ENCODE peak calls at places on chromosomes 16 and 17, in five cellular contexts. One of them, this sample, is unnamed.

GRCh38 chr16:87233928-87234327 is 83.3 kb downstream of the C16orf95 start:
- DNase-seq in mucosa of descending colon: no peak
- DNase-seq in HFFc6: peak
- DNase-seq in progenitor cell of endocrine pancreas: no peak
- DNase-seq in pancreas: no peak
- DNase-seq in this sample: no peak

GRCh38 chr16:56814537-56815432 is 50.2 kb upstream of the SLC12A3 start:
- DNase-seq in mucosa of descending colon: no peak
- DNase-seq in HFFc6: no peak
- DNase-seq in progenitor cell of endocrine pancreas: no peak
- DNase-seq in pancreas: no peak
- DNase-seq in this sample: no peak

GRCh38 chr17:79837888-79838540 is 1.2 kb downstream of the CBX4 start:
- DNase-seq in mucosa of descending colon: peak
- DNase-seq in HFFc6: no peak
- DNase-seq in progenitor cell of endocrine pancreas: no peak
- DNase-seq in pancreas: peak
- DNase-seq in this sample: no peak

GRCh38 chr16:75482434-75483205 is 12.6 kb downstream of the CHST6 start:
- DNase-seq in mucosa of descending colon: no peak
- DNase-seq in HFFc6: no peak
- DNase-seq in progenitor cell of endocrine pancreas: no peak
- DNase-seq in pancreas: no peak
- DNase-seq in this sample: no peak

GRCh38 chr16:10355589-10355988 is 30.3 kb upstream of the ATF7IP2 start:
- DNase-seq in mucosa of descending colon: no peak
- DNase-seq in HFFc6: no peak
- DNase-seq in progenitor cell of endocrine pancreas: no peak
- DNase-seq in pancreas: no peak
- DNase-seq in this sample: no peak

GRCh38 chr17:74117999-74118421 is 85.5 kb upstream of the RPL38 start:
- DNase-seq in mucosa of descending colon: no peak
- DNase-seq in HFFc6: no peak
- DNase-seq in progenitor cell of endocrine pancreas: no peak
- DNase-seq in pancreas: no peak
- DNase-seq in this sample: no peak

GRCh38 chr16:50526796-50527195 is 21.4 kb upstream of the NKD1 start:
- DNase-seq in mucosa of descending colon: no peak
- DNase-seq in HFFc6: no peak
- DNase-seq in progenitor cell of endocrine pancreas: no peak
- DNase-seq in pancreas: no peak
- DNase-seq in this sample: peak

GRCh38 chr16:15643453-15644305 is 725 bp upstream of the MARF1 start:
- DNase-seq in mucosa of descending colon: peak
- DNase-seq in HFFc6: peak
- DNase-seq in progenitor cell of endocrine pancreas: no peak
- DNase-seq in pancreas: peak
- DNase-seq in this sample: no peak

GRCh38 chr16:2987854-2988253 is 7.6 kb upstream of the PKMYT1 start:
- DNase-seq in mucosa of descending colon: no peak
- DNase-seq in HFFc6: no peak
- DNase-seq in progenitor cell of endocrine pancreas: no peak
- DNase-seq in pancreas: no peak
- DNase-seq in this sample: no peak

GRCh38 chr17:79024901-79025737 is 1.1 kb downstream of the C1QTNF1 start:
- DNase-seq in mucosa of descending colon: peak
- DNase-seq in HFFc6: peak
- DNase-seq in progenitor cell of endocrine pancreas: no peak
- DNase-seq in pancreas: no peak
- DNase-seq in this sample: no peak

GRCh38 chr17:72361892-72362291 is 241.1 kb downstream of the SOX9 start:
- DNase-seq in mucosa of descending colon: no peak
- DNase-seq in HFFc6: no peak
- DNase-seq in progenitor cell of endocrine pancreas: no peak
- DNase-seq in pancreas: no peak
- DNase-seq in this sample: no peak

GRCh38 chr17:74280093-74280513 is 6.1 kb downstream of the DNAI2 start:
- DNase-seq in mucosa of descending colon: peak
- DNase-seq in HFFc6: no peak
- DNase-seq in progenitor cell of endocrine pancreas: no peak
- DNase-seq in pancreas: no peak
- DNase-seq in this sample: no peak

GRCh38 chr17:42409467-42410351 is 13.3 kb downstream of the CAVIN1 start:
- DNase-seq in mucosa of descending colon: no peak
- DNase-seq in HFFc6: peak
- DNase-seq in progenitor cell of endocrine pancreas: no peak
- DNase-seq in pancreas: no peak
- DNase-seq in this sample: no peak

GRCh38 chr17:27473748-27474609 is 17.7 kb downstream of the KSR1 start:
- DNase-seq in mucosa of descending colon: peak
- DNase-seq in HFFc6: no peak
- DNase-seq in progenitor cell of endocrine pancreas: no peak
- DNase-seq in pancreas: peak
- DNase-seq in this sample: no peak

GRCh38 chr17:82561429-82562035 is 42.0 kb downstream of the FOXK2 start:
- DNase-seq in mucosa of descending colon: no peak
- DNase-seq in HFFc6: no peak
- DNase-seq in progenitor cell of endocrine pancreas: no peak
- DNase-seq in pancreas: no peak
- DNase-seq in this sample: no peak

GRCh38 chr17:1880851-1881630 is 51.2 kb downstream of the RPA1 start:
- DNase-seq in mucosa of descending colon: no peak
- DNase-seq in HFFc6: no peak
- DNase-seq in progenitor cell of endocrine pancreas: no peak
- DNase-seq in pancreas: no peak
- DNase-seq in this sample: no peak

GRCh38 chr16:57800213-57801097 is 1.8 kb downstream of the KIFC3 start:
- DNase-seq in mucosa of descending colon: no peak
- DNase-seq in HFFc6: no peak
- DNase-seq in progenitor cell of endocrine pancreas: no peak
- DNase-seq in pancreas: no peak
- DNase-seq in this sample: no peak

GRCh38 chr17:48610282-48611211 is at the start of gene HOXB7:
- DNase-seq in mucosa of descending colon: peak
- DNase-seq in HFFc6: no peak
- DNase-seq in progenitor cell of endocrine pancreas: no peak
- DNase-seq in pancreas: no peak
- DNase-seq in this sample: no peak

GRCh38 chr16:88743693-88744519 is 37.6 kb downstream of the CTU2 start:
- DNase-seq in mucosa of descending colon: peak
- DNase-seq in HFFc6: peak
- DNase-seq in progenitor cell of endocrine pancreas: peak
- DNase-seq in pancreas: peak
- DNase-seq in this sample: peak

GRCh38 chr17:76204277-76204676 is 36.0 kb downstream of the RNF157 start:
- DNase-seq in mucosa of descending colon: no peak
- DNase-seq in HFFc6: peak
- DNase-seq in progenitor cell of endocrine pancreas: no peak
- DNase-seq in pancreas: no peak
- DNase-seq in this sample: no peak

GRCh38 chr16:75340715-75341500 is 89.5 kb upstream of the BCAR1 start:
- DNase-seq in mucosa of descending colon: no peak
- DNase-seq in HFFc6: peak
- DNase-seq in progenitor cell of endocrine pancreas: no peak
- DNase-seq in pancreas: no peak
- DNase-seq in this sample: no peak

GRCh38 chr16:74449470-74449869 is 28.2 kb upstream of the CLEC18B start:
- DNase-seq in mucosa of descending colon: peak
- DNase-seq in HFFc6: peak
- DNase-seq in progenitor cell of endocrine pancreas: no peak
- DNase-seq in pancreas: no peak
- DNase-seq in this sample: no peak

GRCh38 chr16:3659200-3659599 is 4.7 kb downstream of the DNASE1 start:
- DNase-seq in mucosa of descending colon: no peak
- DNase-seq in HFFc6: no peak
- DNase-seq in progenitor cell of endocrine pancreas: no peak
- DNase-seq in pancreas: no peak
- DNase-seq in this sample: no peak

GRCh38 chr16:28033870-28034269 is 29.6 kb downstream of the GSG1L start:
- DNase-seq in mucosa of descending colon: no peak
- DNase-seq in HFFc6: no peak
- DNase-seq in progenitor cell of endocrine pancreas: no peak
- DNase-seq in pancreas: no peak
- DNase-seq in this sample: no peak

GRCh38 chr17:36940313-36941264 is 3.3 kb downstream of the LHX1 start:
- DNase-seq in mucosa of descending colon: no peak
- DNase-seq in HFFc6: no peak
- DNase-seq in progenitor cell of endocrine pancreas: no peak
- DNase-seq in pancreas: no peak
- DNase-seq in this sample: no peak

GRCh38 chr16:86854058-86854621 is 275.8 kb downstream of the FOXL1 start:
- DNase-seq in mucosa of descending colon: no peak
- DNase-seq in HFFc6: peak
- DNase-seq in progenitor cell of endocrine pancreas: no peak
- DNase-seq in pancreas: no peak
- DNase-seq in this sample: no peak

GRCh38 chr17:68155692-68156091 is 92.2 kb upstream of the AMZ2 start:
- DNase-seq in mucosa of descending colon: no peak
- DNase-seq in HFFc6: no peak
- DNase-seq in progenitor cell of endocrine pancreas: no peak
- DNase-seq in pancreas: no peak
- DNase-seq in this sample: peak

GRCh38 chr16:77434365-77435239 is at the start of gene ADAMTS18:
- DNase-seq in mucosa of descending colon: no peak
- DNase-seq in HFFc6: no peak
- DNase-seq in progenitor cell of endocrine pancreas: peak
- DNase-seq in pancreas: no peak
- DNase-seq in this sample: no peak

GRCh38 chr16:77434022-77434364 is 841 bp downstream of the ADAMTS18 start:
- DNase-seq in mucosa of descending colon: no peak
- DNase-seq in HFFc6: no peak
- DNase-seq in progenitor cell of endocrine pancreas: no peak
- DNase-seq in pancreas: no peak
- DNase-seq in this sample: no peak

GRCh38 chr16:77439106-77439505 is 4.3 kb upstream of the ADAMTS18 start:
- DNase-seq in mucosa of descending colon: no peak
- DNase-seq in HFFc6: no peak
- DNase-seq in progenitor cell of endocrine pancreas: no peak
- DNase-seq in pancreas: no peak
- DNase-seq in this sample: no peak

GRCh38 chr16:77435240-77435819 is 496 bp upstream of the ADAMTS18 start:
- DNase-seq in mucosa of descending colon: no peak
- DNase-seq in HFFc6: no peak
- DNase-seq in progenitor cell of endocrine pancreas: no peak
- DNase-seq in pancreas: no peak
- DNase-seq in this sample: no peak

DNA sequence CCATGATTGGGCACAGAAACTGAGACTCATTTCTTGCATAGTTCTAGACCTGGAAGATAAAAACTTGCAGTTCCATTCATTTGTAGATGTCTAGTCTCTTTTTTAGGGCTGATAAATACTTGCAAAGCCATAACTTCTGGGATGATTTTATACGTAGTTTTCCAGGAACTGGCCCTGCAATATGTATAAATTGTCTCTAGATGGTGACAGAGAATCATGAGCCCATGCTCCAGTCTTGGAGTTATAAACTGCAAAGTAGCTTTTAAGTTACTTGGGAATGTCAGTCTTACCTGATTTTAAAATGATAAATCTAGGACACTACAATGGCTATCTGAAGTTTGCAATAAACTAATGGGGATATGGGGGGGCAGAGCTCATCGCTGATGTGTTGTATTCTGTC is 3.0 kb upstream of the ADAMTS18 start:
- DNase-seq in mucosa of descending colon: no peak
- DNase-seq in HFFc6: no peak
- DNase-seq in progenitor cell of endocrine pancreas: no peak
- DNase-seq in pancreas: no peak
- DNase-seq in this sample: no peak
- TF ChIP-seq CTCF in mucosa of descending colon: no peak
- TF ChIP-seq CTCF in HFFc6: no peak
- TF ChIP-seq CTCF in progenitor cell of endocrine pancreas: peak
- TF ChIP-seq CTCF in pancreas: no peak
- TF ChIP-seq CTCF in this sample: peak

GRCh38 chr17:50603340-50603739 is 31.3 kb upstream of the ABCC3 start:
- DNase-seq in mucosa of descending colon: no peak
- DNase-seq in HFFc6: no peak
- DNase-seq in progenitor cell of endocrine pancreas: no peak
- DNase-seq in pancreas: no peak
- DNase-seq in this sample: no peak
- TF ChIP-seq CTCF in mucosa of descending colon: no peak
- TF ChIP-seq CTCF in HFFc6: peak
- TF ChIP-seq CTCF in progenitor cell of endocrine pancreas: peak
- TF ChIP-seq CTCF in pancreas: no peak
- TF ChIP-seq CTCF in this sample: peak

DNA sequence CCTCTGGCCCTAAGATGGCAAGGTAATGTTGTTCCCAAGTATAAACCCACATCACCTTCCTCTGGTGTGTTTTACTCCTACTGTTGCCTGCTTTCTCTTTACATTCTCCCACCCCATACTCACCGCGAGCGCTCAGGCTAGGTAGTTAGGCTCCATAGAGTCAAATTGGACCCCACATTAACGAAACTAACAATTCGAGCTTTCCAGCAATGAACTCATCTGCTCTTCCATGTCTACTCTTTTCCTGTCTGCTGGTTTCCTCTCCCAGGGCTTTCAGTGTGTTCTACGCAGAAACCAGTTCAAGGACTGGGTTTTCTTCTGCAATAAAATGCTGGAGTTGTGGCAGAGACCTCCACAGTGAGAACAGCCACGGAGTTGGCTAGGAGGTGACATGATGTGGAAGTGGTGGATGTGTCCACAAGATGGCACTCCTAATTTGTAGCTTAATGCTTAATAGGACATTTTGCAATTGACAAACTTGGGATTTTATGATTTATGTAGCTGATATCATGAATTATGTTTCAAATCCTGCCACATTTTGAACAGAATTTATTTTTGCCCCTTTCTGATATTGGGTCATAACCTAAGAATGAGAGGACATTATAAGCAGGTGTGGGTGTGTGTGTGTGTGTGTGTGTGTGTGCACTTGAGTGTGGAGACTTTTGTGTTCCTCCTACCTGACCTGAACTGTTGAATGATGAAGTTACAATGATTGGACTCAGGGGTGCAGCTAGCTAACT is 2.2 kb upstream of the UQCRC2 start:
- DNase-seq in mucosa of descending colon: peak
- DNase-seq in HFFc6: peak
- DNase-seq in progenitor cell of endocrine pancreas: no peak
- DNase-seq in pancreas: no peak
- DNase-seq in this sample: no peak
- TF ChIP-seq CTCF in mucosa of descending colon: no peak
- TF ChIP-seq CTCF in HFFc6: peak
- TF ChIP-seq CTCF in progenitor cell of endocrine pancreas: peak
- TF ChIP-seq CTCF in pancreas: no peak
- TF ChIP-seq CTCF in this sample: peak

DNA sequence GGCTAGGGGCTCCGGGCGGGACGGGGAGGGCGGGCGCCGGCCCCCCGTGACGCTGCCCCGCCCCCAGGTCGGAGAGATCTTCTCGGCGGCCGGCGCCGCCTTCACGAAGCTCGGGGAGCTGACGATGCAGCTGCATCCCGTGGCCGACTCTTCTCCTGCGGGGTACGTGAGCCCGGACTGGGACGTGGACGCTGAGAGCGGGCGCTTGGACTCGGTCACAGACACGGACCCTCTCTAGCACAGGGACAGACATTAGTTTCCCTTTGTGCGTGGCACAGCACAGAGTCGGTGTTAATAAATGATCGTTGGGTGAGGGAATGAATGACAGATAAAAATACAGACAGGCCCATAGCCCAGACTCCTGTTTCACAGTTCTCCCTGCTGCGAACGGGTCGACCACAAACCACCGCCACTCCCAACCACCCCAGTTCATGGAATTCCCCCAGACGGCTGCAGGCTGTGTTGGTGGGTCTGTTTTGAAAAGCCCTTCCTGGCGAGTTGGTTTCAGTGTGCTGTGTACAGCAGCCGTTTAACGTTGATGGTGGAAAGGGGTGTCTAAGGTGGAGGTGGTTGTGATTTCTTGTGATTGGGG is 2.7 kb downstream of the RNASEK start:
- DNase-seq in mucosa of descending colon: no peak
- DNase-seq in HFFc6: peak
- DNase-seq in progenitor cell of endocrine pancreas: no peak
- DNase-seq in pancreas: no peak
- DNase-seq in this sample: no peak
- TF ChIP-seq CTCF in mucosa of descending colon: peak
- TF ChIP-seq CTCF in HFFc6: peak
- TF ChIP-seq CTCF in progenitor cell of endocrine pancreas: peak
- TF ChIP-seq CTCF in pancreas: no peak
- TF ChIP-seq CTCF in this sample: peak

This sample was measured in type B pancreatic cell.